ENCODE peak calls at places on chromosomes 5 and 9, in five cellular contexts. F is transverse colon, S is stomach, Z is lung, G is WERI-Rb-1. D is an unnamed sample.

GRCh38 chr5:143316844-143317631 is 86.4 kb downstream of the NR3C1 start:
- DNase-seq in S (no peak), F (no peak), Z (no peak), G (no peak), D (no peak)

GRCh38 chr5:115490601-115491000 is 54.0 kb downstream of the FEM1C start:
- DNase-seq in S (no peak), Z (peak), F (no peak), G (no peak), D (no peak)

GRCh38 chr5:67886761-67887160 is 328.8 kb upstream of the PIK3R1 start:
- DNase-seq in S (no peak), Z (no peak), G (no peak), F (no peak), D (no peak)

GRCh38 chr5:93586948-93587918 is 4.2 kb downstream of the NR2F1 start:
- DNase-seq in F (no peak), Z (no peak), G (no peak), S (no peak), D (no peak)

GRCh38 chr9:94639045-94639995 is at the start of gene FBP1:
- DNase-seq in Z (peak), S (peak), G (no peak), F (peak), D (peak)

GRCh38 chr9:137666950-137667670 is 48.3 kb downstream of the EHMT1 start:
- DNase-seq in S (peak), G (no peak), F (peak), Z (no peak), D (no peak)

GRCh38 chr9:33375238-33375840 is 27.0 kb downstream of the AQP7 start:
- DNase-seq in Z (no peak), F (no peak), S (no peak), G (peak), D (peak)

GRCh38 chr9:120608421-120608820 is 28.5 kb upstream of the CDK5RAP2 start:
- DNase-seq in Z (no peak), F (no peak), G (no peak), S (no peak), D (no peak)

GRCh38 chr9:98795970-98796363 is 388 bp downstream of the ANKS6 start:
- DNase-seq in F (no peak), G (no peak), Z (no peak), S (peak), D (peak)

DNA sequence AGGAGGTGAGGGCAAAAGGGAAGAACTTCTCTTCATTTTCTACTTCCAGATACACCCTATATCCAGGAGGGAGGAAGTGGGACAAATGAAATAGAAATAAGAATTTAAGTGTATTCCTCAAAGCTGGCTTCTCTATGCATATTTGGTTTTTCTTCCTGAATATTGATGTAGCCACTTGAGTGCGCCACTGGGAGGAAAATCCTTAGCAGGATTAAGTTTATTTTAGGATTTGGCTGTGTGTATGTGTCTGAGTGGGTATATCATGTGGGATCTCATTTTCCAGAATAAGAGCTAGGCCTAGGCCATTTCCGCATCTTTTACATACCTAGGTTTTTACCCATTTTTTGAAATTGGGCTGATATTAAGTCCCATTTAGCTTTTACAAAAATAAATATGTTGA is 42.5 kb downstream of the MAP1B start:
- DNase-seq in S (no peak), F (no peak), Z (no peak), G (no peak), D (no peak)
- TF ChIP-seq CTCF in S (no peak), F (no peak), Z (no peak), G (no peak), D (peak)

GRCh38 chr9:14313378-14313940 is 482 bp downstream of the NFIB start:
- DNase-seq in Z (no peak), G (no peak), F (peak), S (peak), D (peak)

GRCh38 chr9:14313951-14314423 is at the start of gene NFIB:
- DNase-seq in G (peak), S (peak), Z (no peak), F (peak), D (peak)

GRCh38 chr9:14315754-14316573 is 2.0 kb upstream of the NFIB start:
- DNase-seq in Z (peak), F (peak), G (peak), S (no peak), D (no peak)

GRCh38 chr9:14314929-14315753 is 1.2 kb upstream of the NFIB start:
- DNase-seq in Z (peak), F (peak), G (peak), S (peak), D (peak)

GRCh38 chr9:14314424-14314928 is 535 bp upstream of the NFIB start:
- DNase-seq in G (peak), Z (peak), S (peak), F (peak), D (peak)
- H3K4me3 ChIP-seq in G (peak), Z (peak), S (peak), F (peak), D (peak)

GRCh38 chr9:5264219-5264595 is 33.0 kb downstream of the INSL4 start:
- DNase-seq in Z (no peak), G (no peak), S (no peak), F (no peak), D (no peak)

GRCh38 chr9:5265939-5266338 is 34.7 kb downstream of the INSL4 start:
- DNase-seq in Z (no peak), G (no peak), S (no peak), F (no peak), D (no peak)

GRCh38 chr9:5269249-5269715 is 35.2 kb downstream of the RLN2 start:
- DNase-seq in G (no peak), S (no peak), F (no peak), Z (no peak), D (no peak)

DNA sequence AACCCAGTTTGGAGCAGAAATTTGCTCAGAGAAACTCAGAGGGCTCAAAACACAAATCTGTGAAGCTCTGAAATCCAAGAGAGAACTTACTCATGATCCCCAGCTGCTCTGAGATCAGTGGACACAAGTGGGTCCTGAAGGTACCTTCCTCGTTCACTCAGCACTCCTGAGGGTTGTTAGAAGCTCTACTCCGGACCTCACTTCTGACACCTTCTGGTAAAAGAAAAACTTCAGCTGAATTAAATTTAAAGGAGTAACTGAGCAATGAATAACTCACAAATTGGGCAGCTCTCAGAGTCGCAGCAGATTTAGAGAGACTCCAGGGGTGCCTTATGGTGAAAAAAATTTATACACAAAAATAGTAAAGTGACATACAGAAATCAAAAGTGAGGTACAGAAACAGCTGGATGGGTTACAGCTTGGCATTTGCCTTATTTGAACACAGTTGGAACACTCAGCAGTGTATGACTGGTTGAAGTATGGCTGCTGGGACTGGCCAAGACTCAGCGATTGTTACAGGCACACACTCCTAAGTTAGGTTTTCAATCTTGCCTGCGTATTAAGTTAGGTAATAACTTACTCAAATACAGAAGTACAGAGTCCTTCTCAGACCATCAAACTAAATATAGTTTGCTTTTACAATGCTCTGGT is 32.5 kb downstream of the INSL4 start:
- DNase-seq in F (no peak), Z (no peak), S (no peak), G (peak), D (no peak)
- TF ChIP-seq CTCF in F (no peak), Z (no peak), S (no peak), G (no peak), D (no peak)

GRCh38 chr5:10374032-10374431 is 20.5 kb downstream of the MARCHF6 start:
- DNase-seq in G (peak), F (no peak), S (no peak), Z (no peak), D (no peak)
- H3K4me3 ChIP-seq in G (no peak), F (no peak), S (no peak), Z (no peak), D (no peak)

GRCh38 chr9:12817702-12818101 is 42.9 kb downstream of the LURAP1L start:
- DNase-seq in S (peak), G (no peak), Z (peak), F (peak), D (peak)

GRCh38 chr9:12822111-12822510 is 47.3 kb downstream of the LURAP1L start:
- DNase-seq in S (no peak), F (no peak), Z (no peak), G (no peak), D (peak)

GRCh38 chr9:12816656-12817101 is 41.9 kb downstream of the LURAP1L start:
- DNase-seq in F (no peak), Z (no peak), G (no peak), S (no peak), D (no peak)

GRCh38 chr9:12818431-12819000 is 43.7 kb downstream of the LURAP1L start:
- DNase-seq in Z (peak), G (no peak), S (no peak), F (peak), D (peak)

GRCh38 chr9:12819436-12820185 is 44.8 kb downstream of the LURAP1L start:
- DNase-seq in F (peak), S (no peak), G (peak), Z (no peak), D (no peak)
- TF ChIP-seq CTCF in F (peak), S (peak), G (peak), Z (no peak), D (no peak)

GRCh38 chr5:157180374-157181264 is at the start of gene ITK:
- DNase-seq in G (no peak), Z (no peak), F (peak), S (no peak), D (no peak)

GRCh38 chr5:157187046-157187754 is 6.6 kb downstream of the ITK start:
- DNase-seq in F (no peak), Z (no peak), S (no peak), G (no peak), D (no peak)

GRCh38 chr5:157182143-157182757 is 1.6 kb downstream of the ITK start:
- DNase-seq in F (no peak), G (no peak), S (no peak), Z (no peak), D (no peak)

GRCh38 chr5:157186309-157187045 is 5.8 kb downstream of the ITK start:
- DNase-seq in F (no peak), G (no peak), S (no peak), Z (no peak), D (no peak)

DNA sequence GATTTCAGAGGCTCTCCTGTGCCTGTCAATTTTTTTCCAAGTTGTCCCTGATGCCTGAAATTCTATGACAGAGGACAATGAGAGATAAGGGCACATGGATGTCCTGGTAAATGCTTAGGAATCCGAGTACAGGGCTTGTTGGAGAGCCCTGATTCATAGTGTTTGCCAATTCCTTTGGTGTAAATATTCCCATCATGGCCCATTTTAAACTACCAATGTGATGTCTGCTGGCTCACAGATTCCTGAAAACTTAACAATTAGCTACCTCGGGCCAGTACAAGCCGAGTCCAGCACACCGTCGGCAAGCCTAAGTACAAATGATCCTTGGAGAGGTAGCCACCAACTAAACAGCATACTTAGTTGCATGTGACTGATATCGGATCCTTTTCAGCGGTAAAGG is 3.5 kb downstream of the ITK start:
- DNase-seq in G (no peak), S (no peak), Z (no peak), F (no peak), D (no peak)
- H3K4me3 ChIP-seq in G (no peak), S (no peak), Z (no peak), F (no peak), D (no peak)

GRCh38 chr9:110638381-110638954 is 30.1 kb upstream of the MUSK start:
- DNase-seq in S (no peak), Z (no peak), F (no peak), G (no peak), D (peak)
- TF ChIP-seq CTCF in S (peak), Z (peak), F (peak), G (no peak), D (peak)

GRCh38 chr9:1879501-1879900 is 135.6 kb upstream of the SMARCA2 start:
- DNase-seq in S (no peak), Z (no peak), G (no peak), F (no peak), D (no peak)
- H3K4me3 ChIP-seq in S (no peak), Z (no peak), G (no peak), F (no peak), D (no peak)

DNA sequence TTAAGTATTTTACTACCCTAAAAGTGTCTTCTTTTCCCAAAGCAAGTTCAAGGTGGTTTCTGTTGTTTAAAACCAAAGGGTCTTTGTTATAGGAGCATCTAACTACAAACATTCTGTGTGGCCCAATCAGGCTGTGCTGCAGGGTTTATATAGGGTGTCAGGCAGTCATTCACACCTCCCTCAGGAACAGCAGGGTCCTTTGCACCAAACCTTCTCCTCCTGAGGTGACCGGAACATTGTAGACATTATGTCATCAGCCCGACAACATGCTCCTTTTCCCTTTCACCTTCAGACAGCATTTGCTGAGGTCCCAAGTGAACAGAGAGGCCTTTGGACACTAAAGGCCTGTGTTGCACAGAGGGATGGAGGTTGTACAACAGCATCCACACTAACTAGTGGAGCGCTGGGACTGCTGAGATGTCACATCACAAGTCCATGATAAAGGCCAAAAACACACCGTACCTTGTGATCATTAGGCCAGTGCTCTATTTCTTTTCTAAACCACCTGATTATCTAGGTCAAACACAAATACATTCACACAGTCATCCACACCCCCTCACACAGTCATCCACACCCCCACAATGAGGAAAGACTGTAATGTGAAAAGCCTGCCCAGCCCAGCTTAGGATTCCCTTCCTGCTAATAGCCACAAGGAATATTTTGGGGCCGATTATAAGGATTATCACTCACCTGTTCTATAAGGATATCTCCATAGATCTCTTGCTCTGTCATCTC is 123.8 kb upstream of the VLDLR start:
- DNase-seq in G (no peak), F (no peak), Z (no peak), S (no peak), D (no peak)
- TF ChIP-seq CTCF in G (no peak), F (no peak), Z (no peak), S (no peak), D (no peak)

D was measured in foreskin fibroblast.